ENCODE peak calls at places on chromosome 14, in nine cellular contexts. One of them, this sample, is unnamed.

GRCh38 chr14:72801381-72801812 is 92.5 kb downstream of the DPF3 start:
- DNase-seq in AG04450: peak
- DNase-seq in psoas muscle: no peak
- DNase-seq in bronchial epithelial cell: peak
- DNase-seq in HCT116: peak
- DNase-seq in HFF-Myc: peak
- DNase-seq in astrocyte: peak
- DNase-seq in cardiac muscle cell: no peak
- DNase-seq in GM23338: no peak
- DNase-seq in this sample: peak

GRCh38 chr14:96303981-96304380 is 48.0 kb downstream of the BDKRB1 start:
- DNase-seq in astrocyte: no peak
- DNase-seq in HFF-Myc: no peak
- DNase-seq in AG04450: no peak
- DNase-seq in cardiac muscle cell: no peak
- DNase-seq in psoas muscle: no peak
- DNase-seq in HCT116: no peak
- DNase-seq in bronchial epithelial cell: no peak
- DNase-seq in GM23338: no peak
- DNase-seq in this sample: peak

GRCh38 chr14:102824832-102825231 is 47.6 kb downstream of the TRAF3 start:
- DNase-seq in cardiac muscle cell: no peak
- DNase-seq in psoas muscle: peak
- DNase-seq in bronchial epithelial cell: peak
- DNase-seq in astrocyte: peak
- DNase-seq in HCT116: no peak
- DNase-seq in AG04450: no peak
- DNase-seq in GM23338: no peak
- DNase-seq in HFF-Myc: no peak
- DNase-seq in this sample: peak

GRCh38 chr14:101125313-101125712 is 221.8 kb upstream of the RTL1 start:
- DNase-seq in astrocyte: no peak
- DNase-seq in HFF-Myc: no peak
- DNase-seq in HCT116: no peak
- DNase-seq in AG04450: no peak
- DNase-seq in bronchial epithelial cell: no peak
- DNase-seq in psoas muscle: no peak
- DNase-seq in GM23338: no peak
- DNase-seq in cardiac muscle cell: no peak
- DNase-seq in this sample: no peak

GRCh38 chr14:91418387-91419043 is 895 bp upstream of the CCDC88C start:
- DNase-seq in HFF-Myc: peak
- DNase-seq in bronchial epithelial cell: peak
- DNase-seq in psoas muscle: peak
- DNase-seq in AG04450: no peak
- DNase-seq in astrocyte: no peak
- DNase-seq in HCT116: peak
- DNase-seq in cardiac muscle cell: peak
- DNase-seq in GM23338: peak
- DNase-seq in this sample: peak

GRCh38 chr14:30848449-30849240 is 25.7 kb upstream of the COCH start:
- DNase-seq in psoas muscle: no peak
- DNase-seq in GM23338: no peak
- DNase-seq in HCT116: no peak
- DNase-seq in cardiac muscle cell: no peak
- DNase-seq in bronchial epithelial cell: no peak
- DNase-seq in AG04450: no peak
- DNase-seq in astrocyte: no peak
- DNase-seq in HFF-Myc: no peak
- DNase-seq in this sample: peak

GRCh38 chr14:72434856-72435255 is 459.0 kb downstream of the DPF3 start:
- DNase-seq in HFF-Myc: no peak
- DNase-seq in HCT116: no peak
- DNase-seq in GM23338: no peak
- DNase-seq in psoas muscle: no peak
- DNase-seq in astrocyte: no peak
- DNase-seq in AG04450: no peak
- DNase-seq in cardiac muscle cell: no peak
- DNase-seq in bronchial epithelial cell: no peak
- DNase-seq in this sample: no peak

GRCh38 chr14:101595887-101596721 is 34.8 kb downstream of the DIO3 start:
- DNase-seq in cardiac muscle cell: no peak
- DNase-seq in astrocyte: no peak
- DNase-seq in bronchial epithelial cell: no peak
- DNase-seq in psoas muscle: no peak
- DNase-seq in AG04450: no peak
- DNase-seq in GM23338: no peak
- DNase-seq in HFF-Myc: peak
- DNase-seq in HCT116: no peak
- DNase-seq in this sample: no peak

GRCh38 chr14:32075636-32076277 is 1.3 kb upstream of the ARHGAP5 start:
- DNase-seq in psoas muscle: no peak
- DNase-seq in AG04450: no peak
- DNase-seq in astrocyte: peak
- DNase-seq in HFF-Myc: no peak
- DNase-seq in HCT116: no peak
- DNase-seq in bronchial epithelial cell: no peak
- DNase-seq in cardiac muscle cell: peak
- DNase-seq in GM23338: peak
- DNase-seq in this sample: peak

GRCh38 chr14:64292197-64292596 is 2.0 kb downstream of the ESR2 start:
- DNase-seq in bronchial epithelial cell: no peak
- DNase-seq in GM23338: no peak
- DNase-seq in HCT116: no peak
- DNase-seq in psoas muscle: no peak
- DNase-seq in HFF-Myc: no peak
- DNase-seq in cardiac muscle cell: no peak
- DNase-seq in astrocyte: no peak
- DNase-seq in AG04450: no peak
- DNase-seq in this sample: no peak

GRCh38 chr14:50559990-50560928 is at the start of gene ATL1:
- DNase-seq in AG04450: peak
- DNase-seq in cardiac muscle cell: peak
- DNase-seq in GM23338: peak
- DNase-seq in psoas muscle: peak
- DNase-seq in astrocyte: peak
- DNase-seq in HCT116: peak
- DNase-seq in bronchial epithelial cell: peak
- DNase-seq in HFF-Myc: no peak
- DNase-seq in this sample: peak

GRCh38 chr14:88323520-88324199 is 591 bp upstream of the KCNK10 start:
- DNase-seq in astrocyte: no peak
- DNase-seq in AG04450: no peak
- DNase-seq in bronchial epithelial cell: no peak
- DNase-seq in HFF-Myc: no peak
- DNase-seq in GM23338: peak
- DNase-seq in cardiac muscle cell: peak
- DNase-seq in psoas muscle: no peak
- DNase-seq in HCT116: no peak
- DNase-seq in this sample: peak

GRCh38 chr14:61569783-61570182 is 125.5 kb upstream of the HIF1A start:
- DNase-seq in bronchial epithelial cell: peak
- DNase-seq in HCT116: no peak
- DNase-seq in psoas muscle: peak
- DNase-seq in cardiac muscle cell: no peak
- DNase-seq in astrocyte: peak
- DNase-seq in HFF-Myc: no peak
- DNase-seq in GM23338: no peak
- DNase-seq in AG04450: no peak
- DNase-seq in this sample: peak

GRCh38 chr14:92990456-92991430 is 67.8 kb downstream of the CHGA start:
- DNase-seq in HFF-Myc: no peak
- DNase-seq in cardiac muscle cell: peak
- DNase-seq in GM23338: no peak
- DNase-seq in astrocyte: no peak
- DNase-seq in HCT116: no peak
- DNase-seq in bronchial epithelial cell: no peak
- DNase-seq in AG04450: no peak
- DNase-seq in psoas muscle: no peak
- DNase-seq in this sample: no peak

GRCh38 chr14:60651936-60652673 is 2.8 kb upstream of the SIX1 start:
- DNase-seq in bronchial epithelial cell: no peak
- DNase-seq in GM23338: peak
- DNase-seq in AG04450: no peak
- DNase-seq in cardiac muscle cell: no peak
- DNase-seq in HFF-Myc: no peak
- DNase-seq in psoas muscle: no peak
- DNase-seq in astrocyte: no peak
- DNase-seq in HCT116: no peak
- DNase-seq in this sample: no peak

GRCh38 chr14:91228112-91229004 is 16.1 kb downstream of the GPR68 start:
- DNase-seq in GM23338: peak
- DNase-seq in cardiac muscle cell: no peak
- DNase-seq in bronchial epithelial cell: peak
- DNase-seq in psoas muscle: no peak
- DNase-seq in AG04450: no peak
- DNase-seq in HFF-Myc: no peak
- DNase-seq in HCT116: no peak
- DNase-seq in astrocyte: peak
- DNase-seq in this sample: peak

GRCh38 chr14:101506921-101507300 is 54.4 kb upstream of the DIO3 start:
- DNase-seq in bronchial epithelial cell: no peak
- DNase-seq in HFF-Myc: no peak
- DNase-seq in cardiac muscle cell: no peak
- DNase-seq in HCT116: no peak
- DNase-seq in GM23338: no peak
- DNase-seq in AG04450: no peak
- DNase-seq in astrocyte: no peak
- DNase-seq in psoas muscle: no peak
- DNase-seq in this sample: no peak

DNA sequence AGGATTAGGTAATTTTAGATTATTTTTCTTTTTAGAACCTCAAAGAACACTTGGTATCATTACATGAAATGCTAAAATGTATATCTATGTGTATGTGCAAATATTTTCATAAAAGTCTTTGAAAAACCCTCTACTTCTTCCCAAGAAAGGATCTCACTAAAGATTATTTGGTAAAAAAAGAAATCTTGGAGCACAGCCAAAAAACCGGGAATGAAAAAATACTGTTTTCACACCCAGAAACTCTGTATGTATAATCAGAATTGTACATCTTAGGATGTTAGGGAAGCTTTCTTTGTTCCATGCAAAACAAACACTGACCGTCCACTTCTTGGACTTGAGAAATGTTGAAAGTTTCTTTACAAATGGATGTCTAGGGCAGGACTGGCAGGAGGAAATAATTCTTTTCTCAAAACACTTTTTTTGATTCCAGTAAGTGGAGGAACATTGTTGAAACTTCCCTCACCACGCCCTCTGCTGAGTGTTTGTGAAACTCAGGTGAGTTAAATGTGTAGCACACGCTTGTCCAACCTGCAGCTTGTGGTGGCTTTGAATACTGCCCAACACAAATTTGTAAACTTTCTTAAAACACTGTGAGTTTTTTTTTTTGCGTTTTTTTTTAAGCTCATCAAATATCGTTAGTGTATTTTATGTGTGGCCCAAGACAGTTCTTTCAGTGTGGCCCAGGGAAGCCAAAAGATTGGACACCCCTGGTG is 26.5 kb downstream of the FBXO34 start:
- DNase-seq in HFF-Myc: no peak
- DNase-seq in HCT116: no peak
- DNase-seq in astrocyte: no peak
- DNase-seq in GM23338: peak
- DNase-seq in AG04450: no peak
- DNase-seq in cardiac muscle cell: no peak
- DNase-seq in bronchial epithelial cell: peak
- DNase-seq in psoas muscle: no peak
- DNase-seq in this sample: no peak
- TF ChIP-seq CTCF in HFF-Myc: no peak
- TF ChIP-seq CTCF in HCT116: peak
- TF ChIP-seq CTCF in astrocyte: no peak
- TF ChIP-seq CTCF in GM23338: peak
- TF ChIP-seq CTCF in AG04450: no peak
- TF ChIP-seq CTCF in cardiac muscle cell: no peak
- TF ChIP-seq CTCF in bronchial epithelial cell: peak
- TF ChIP-seq CTCF in psoas muscle: no peak
- TF ChIP-seq CTCF in this sample: no peak

GRCh38 chr14:23114669-23115491 is 4.2 kb downstream of the CEBPE start:
- DNase-seq in cardiac muscle cell: no peak
- DNase-seq in HFF-Myc: peak
- DNase-seq in astrocyte: peak
- DNase-seq in HCT116: peak
- DNase-seq in AG04450: peak
- DNase-seq in GM23338: no peak
- DNase-seq in psoas muscle: peak
- DNase-seq in bronchial epithelial cell: peak
- DNase-seq in this sample: peak
- H3K4me3 ChIP-seq in cardiac muscle cell: no peak
- H3K4me3 ChIP-seq in HFF-Myc: no peak
- H3K4me3 ChIP-seq in astrocyte: peak
- H3K4me3 ChIP-seq in HCT116: peak
- H3K4me3 ChIP-seq in AG04450: peak
- H3K4me3 ChIP-seq in GM23338: no peak
- H3K4me3 ChIP-seq in psoas muscle: no peak
- H3K4me3 ChIP-seq in bronchial epithelial cell: no peak
- H3K4me3 ChIP-seq in this sample: no peak

DNA sequence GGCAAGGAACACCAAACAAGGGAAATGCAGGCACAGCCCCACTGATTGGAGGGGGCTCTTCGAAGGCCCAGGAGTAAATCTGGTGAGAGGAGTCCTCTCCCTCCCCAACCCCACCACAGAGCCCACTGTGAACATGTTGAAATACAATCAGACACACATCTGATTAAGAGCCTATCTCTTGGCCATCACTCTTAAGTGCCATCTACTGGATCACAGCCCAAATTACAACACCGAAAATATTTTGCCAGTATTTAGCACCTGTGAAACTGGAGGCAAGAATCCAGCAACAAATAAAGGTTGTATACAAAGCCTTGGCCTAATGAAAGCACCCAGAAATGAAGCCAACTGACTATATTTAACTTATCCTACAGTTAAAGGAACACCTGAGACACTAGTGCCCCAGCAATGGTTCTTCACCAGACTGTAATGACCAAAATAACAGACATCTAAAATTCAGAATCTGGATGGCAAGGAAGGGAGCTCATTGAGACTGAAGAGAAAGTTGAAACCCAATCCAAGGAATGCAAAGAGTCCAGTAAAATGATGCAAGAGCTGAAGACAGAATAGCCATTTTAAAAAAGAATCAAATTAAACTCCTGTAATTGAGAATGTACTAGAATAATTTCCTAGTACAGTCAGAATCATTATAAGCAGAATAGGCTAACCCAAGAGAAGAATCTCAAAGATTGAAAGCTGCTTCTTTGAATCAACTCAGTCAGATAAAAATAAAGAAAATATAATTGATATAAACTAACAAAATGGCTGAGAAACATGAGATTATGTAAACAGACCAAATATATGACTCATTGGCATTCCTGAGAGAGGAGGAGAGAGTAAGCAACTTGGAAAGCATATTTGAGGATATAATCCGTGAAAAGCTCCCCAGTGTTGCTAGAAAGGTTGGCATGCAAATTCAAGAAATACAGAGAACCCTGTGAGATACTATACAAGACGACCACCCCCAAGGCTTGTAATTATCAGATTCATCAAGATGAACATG is 1117.0 kb downstream of the FLRT2 start:
- DNase-seq in cardiac muscle cell: no peak
- DNase-seq in AG04450: no peak
- DNase-seq in HFF-Myc: peak
- DNase-seq in astrocyte: peak
- DNase-seq in GM23338: peak
- DNase-seq in bronchial epithelial cell: peak
- DNase-seq in HCT116: no peak
- DNase-seq in psoas muscle: no peak
- DNase-seq in this sample: peak
- TF ChIP-seq CTCF in cardiac muscle cell: no peak
- TF ChIP-seq CTCF in AG04450: no peak
- TF ChIP-seq CTCF in HFF-Myc: peak
- TF ChIP-seq CTCF in astrocyte: no peak
- TF ChIP-seq CTCF in GM23338: peak
- TF ChIP-seq CTCF in bronchial epithelial cell: no peak
- TF ChIP-seq CTCF in HCT116: no peak
- TF ChIP-seq CTCF in psoas muscle: no peak
- TF ChIP-seq CTCF in this sample: peak

GRCh38 chr14:99568567-99569560 is 35.1 kb downstream of the CCDC85C start:
- DNase-seq in GM23338: no peak
- DNase-seq in astrocyte: peak
- DNase-seq in HFF-Myc: no peak
- DNase-seq in psoas muscle: no peak
- DNase-seq in bronchial epithelial cell: no peak
- DNase-seq in AG04450: no peak
- DNase-seq in cardiac muscle cell: peak
- DNase-seq in HCT116: no peak
- DNase-seq in this sample: no peak
- H3K4me3 ChIP-seq in GM23338: no peak
- H3K4me3 ChIP-seq in astrocyte: no peak
- H3K4me3 ChIP-seq in HFF-Myc: no peak
- H3K4me3 ChIP-seq in psoas muscle: no peak
- H3K4me3 ChIP-seq in bronchial epithelial cell: no peak
- H3K4me3 ChIP-seq in AG04450: no peak
- H3K4me3 ChIP-seq in cardiac muscle cell: no peak
- H3K4me3 ChIP-seq in HCT116: no peak
- H3K4me3 ChIP-seq in this sample: no peak